ENCODE peak calls at places on chromosomes 4 and X, in nine cellular contexts. Z, U, S, I, L, R, C, W and Y are unnamed samples.

GRCh38 chr4:73600917-73601316 is 19.3 kb downstream of the RASSF6 start:
- DNase-seq in U (no peak), W (no peak), C (no peak), Z (peak; percentile 52), S (peak; percentile 6), R (no peak), L (no peak), I (no peak), Y (no peak)

GRCh38 chr4:66565796-66566195 is 895.5 kb upstream of the EPHA5 start:
- DNase-seq in W (no peak), I (peak; percentile 44), L (no peak), S (no peak), R (no peak), Z (no peak), C (no peak), U (peak; percentile 63), Y (no peak)

GRCh38 chr4:82784615-82785247 is 13.9 kb downstream of the SCD5 start:
- DNase-seq in U (peak; percentile 68), Z (peak; percentile 31), L (no peak), R (no peak), W (no peak), I (peak; percentile 53), S (no peak), C (no peak), Y (no peak)

GRCh38 chr4:151716324-151716723 is 44.5 kb downstream of the GATB start:
- DNase-seq in S (no peak), Z (no peak), W (no peak), I (no peak), C (no peak), U (no peak), L (no peak), R (no peak), Y (no peak)

GRCh38 chrX:107429090-107429489 is 20.4 kb upstream of the FRMPD3 start:
- DNase-seq in S (no peak), W (no peak), L (no peak), U (no peak), I (no peak), C (no peak), R (no peak), Z (peak; percentile 23), Y (peak; percentile 35)

GRCh38 chr4:173367946-173368345 is 2.8 kb upstream of the SAP30 start:
- DNase-seq in Z (no peak), C (no peak), R (no peak), L (peak; percentile 15), S (no peak), W (no peak), I (peak; percentile 14), U (peak; percentile 20), Y (no peak)

GRCh38 chrX:101462892-101463291 is 22.4 kb upstream of the ARMCX4 start:
- DNase-seq in C (no peak), L (peak; percentile 16), R (no peak), Z (peak; percentile 43), S (no peak), W (no peak), U (peak; percentile 12), I (no peak), Y (no peak)

GRCh38 chr4:55445921-55446577 is 50.3 kb downstream of the TMEM165 start:
- DNase-seq in L (peak; percentile 57), S (no peak), R (peak; percentile 42), Z (peak; percentile 72), U (peak; percentile 91), C (no peak), I (peak; percentile 87), W (no peak), Y (no peak)

GRCh38 chr4:4851906-4852305 is 7.6 kb upstream of the MSX1 start:
- DNase-seq in U (no peak), I (no peak), Z (no peak), S (no peak), L (no peak), R (no peak), W (no peak), C (no peak), Y (no peak)

GRCh38 chr4:155809835-155810234 is 51.0 kb downstream of the GUCY1B1 start:
- DNase-seq in C (peak; percentile 5), R (no peak), U (peak; percentile 84), L (peak; percentile 59), S (peak; percentile 85), Z (peak; percentile 87), I (peak; percentile 77), W (peak; percentile 43), Y (no peak)

GRCh38 chr4:88979292-88979691 is 77.7 kb downstream of the FAM13A start:
- DNase-seq in R (no peak), Z (peak; percentile 22), W (no peak), C (no peak), S (no peak), I (no peak), U (no peak), L (no peak), Y (no peak)

GRCh38 chr4:46389301-46389761 is 597 bp downstream of the GABRA2 start:
- DNase-seq in R (no peak), U (no peak), L (peak; percentile 30), W (peak; percentile 47), S (peak; percentile 71), C (no peak), Z (peak; percentile 76), I (no peak), Y (no peak)

GRCh38 chr4:8085491-8086479 is 72.8 kb downstream of the ABLIM2 start:
- DNase-seq in S (no peak), L (no peak), R (no peak), C (no peak), Z (no peak), I (no peak), W (no peak), U (no peak), Y (no peak)

GRCh38 chrX:107374116-107374515 is 75.3 kb upstream of the FRMPD3 start:
- DNase-seq in U (no peak), R (no peak), I (no peak), S (no peak), L (no peak), Z (no peak), C (no peak), W (no peak), Y (no peak)

GRCh38 chr4:74056114-74056857 is 17.8 kb upstream of the CXCL3 start:
- DNase-seq in U (peak; percentile 57), S (no peak), L (peak; percentile 51), R (no peak), W (no peak), Z (peak; percentile 86), I (peak; percentile 54), C (peak; percentile 69), Y (peak; percentile 45)

GRCh38 chr4:16677545-16677944 is 220.9 kb downstream of the LDB2 start:
- DNase-seq in I (no peak), L (no peak), U (peak; percentile 34), Z (no peak), S (no peak), R (no peak), C (no peak), W (no peak), Y (no peak)

GRCh38 chrX:8946488-8947050 is 87.4 kb downstream of the FAM9B start:
- DNase-seq in L (no peak), R (no peak), I (no peak), Z (no peak), W (no peak), C (no peak), S (no peak), U (no peak), Y (no peak)

GRCh38 chr4:70721747-70722146 is at the start of gene RUFY3:
- DNase-seq in Z (peak; percentile 44), U (peak; percentile 97), I (peak; percentile 96), L (no peak), W (no peak), S (peak; percentile 46), R (no peak), C (no peak), Y (no peak)

GRCh38 chr4:39712819-39713607 is 15.1 kb downstream of the UBE2K start:
- DNase-seq in S (no peak), Z (no peak), I (no peak), U (no peak), L (no peak), R (no peak), W (no peak), C (no peak), Y (no peak)
- H3K4me1 ChIP-seq in S (no peaks in the 10 kb centered on the region), Z (peaks cover 9% of the 10 kb centered on the region), I (peaks cover 3% of the 10 kb centered on the region), U (peaks cover 2% of the 10 kb centered on the region), L (no peaks in the 10 kb centered on the region), R (no peaks in the 10 kb centered on the region), W (no peaks in the 10 kb centered on the region), C (peaks cover 3% of the 10 kb centered on the region), Y (no peaks in the 10 kb centered on the region)

DNA sequence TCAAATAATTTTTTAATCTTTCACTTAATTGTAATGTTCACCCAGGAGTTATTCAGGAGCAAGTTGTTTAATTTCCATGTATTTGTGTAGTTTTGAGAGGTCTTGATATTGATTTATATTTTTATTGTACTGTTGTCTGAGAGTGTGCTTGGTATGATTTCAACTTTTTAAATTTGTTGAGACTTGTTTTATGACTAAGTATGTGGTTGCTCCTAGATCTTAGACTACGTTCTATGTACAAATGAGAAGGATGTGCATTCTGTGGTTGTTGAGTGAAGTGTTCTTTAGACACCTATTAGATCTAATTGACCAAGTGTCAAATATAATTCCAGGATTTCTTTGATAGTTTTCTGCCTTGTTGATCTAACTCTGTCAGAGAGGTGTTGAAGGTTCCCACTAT is 353.3 kb upstream of the GNPDA2 start:
- DNase-seq in W (no peak), C (no peak), U (no peak), S (no peak), L (peak; percentile 72), I (no peak), Z (no peak), R (no peak), Y (no peak)
- H3K9me3 ChIP-seq in W (no peaks in the 10 kb centered on the region), C (no peaks in the 10 kb centered on the region), U (no peaks in the 10 kb centered on the region), S (no peaks in the 10 kb centered on the region), L (no peaks in the 10 kb centered on the region), I (no peaks in the 10 kb centered on the region), Z (peaks cover 2% of the 10 kb centered on the region), R (no peaks in the 10 kb centered on the region), Y (no peaks in the 10 kb centered on the region)

GRCh38 chr4:11512861-11513260 is 84.2 kb upstream of the HS3ST1 start:
- DNase-seq in S (no peak), C (no peak), R (no peak), W (no peak), I (no peak), U (peak; percentile 8), Z (no peak), L (peak; percentile 37), Y (no peak)
- H3K4me2 ChIP-seq in S (no peak overlapping the region), C (no peak overlapping the region), R (no peak overlapping the region), W (no peak overlapping the region), I (no peak overlapping the region), U (no peak overlapping the region), Z (no peak overlapping the region), L (no peak overlapping the region), Y (no peak overlapping the region)

DNA sequence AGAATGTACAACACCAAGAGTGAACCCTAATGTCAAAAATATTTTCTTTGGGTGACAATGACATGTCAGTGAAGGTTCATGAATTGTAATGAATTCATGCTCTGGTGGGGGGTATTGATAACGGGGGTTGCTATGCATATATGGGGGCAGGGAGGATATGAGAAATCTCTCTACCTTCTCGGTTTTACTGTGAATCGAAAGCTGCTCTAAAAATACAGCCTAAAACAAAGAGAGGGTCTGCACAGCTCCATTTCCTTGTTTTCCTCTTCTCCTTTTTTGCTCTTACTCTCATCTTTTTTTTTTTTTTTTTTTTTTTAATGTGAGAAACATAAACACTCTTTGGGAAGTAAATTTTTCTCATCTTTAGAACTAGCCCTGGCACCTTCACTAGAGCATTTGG is 85.8 kb downstream of the DCTD start:
- DNase-seq in C (no peak), U (no peak), L (no peak), W (no peak), S (no peak), Z (no peak), I (no peak), R (no peak), Y (no peak)
- H3K4me1 ChIP-seq in C (no peaks in the 10 kb centered on the region), U (no peaks in the 10 kb centered on the region), L (no peaks in the 10 kb centered on the region), W (peaks cover 12% of the 10 kb centered on the region), S (no peaks in the 10 kb centered on the region), Z (no peaks in the 10 kb centered on the region), I (no peaks in the 10 kb centered on the region), R (peaks cover 3% of the 10 kb centered on the region), Y (no peaks in the 10 kb centered on the region)